ENCODE peak calls at places on chromosome 13, in four cellular contexts. I, K, D and O are unnamed samples.
A peak's percentile ranks its signal among the peaks of the same experiment; 100 is the strongest.

GRCh38 chr13:106100261-106100919 is 435.1 kb downstream of the EFNB2 start:
- DNase-seq in I (peak; percentile 91), K (no peak), D (no peak), O (no peak)

GRCh38 chr13:73913043-73913740 is 221.0 kb downstream of the KLF12 start:
- DNase-seq in K (no peak), I (no peak), D (peak; percentile 26), O (no peak)

GRCh38 chr13:47603365-47603764 is 397.7 kb downstream of the SUCLA2 start:
- DNase-seq in D (no peak), K (no peak), I (no peak), O (no peak)

GRCh38 chr13:88745013-88745412 is 1073.8 kb downstream of the SLITRK5 start:
- DNase-seq in D (no peak), K (no peak), I (no peak), O (no peak)

GRCh38 chr13:112058519-112058873 is 8.5 kb upstream of the SOX1 start:
- DNase-seq in K (no peak), I (no peak), D (no peak), O (no peak)

GRCh38 chr13:79625517-79625916 is 144.6 kb downstream of the NDFIP2 start:
- DNase-seq in I (no peak), K (no peak), D (no peak), O (no peak)

GRCh38 chr13:53250272-53250875 is 221.8 kb downstream of the OLFM4 start:
- DNase-seq in I (peak; percentile 28), K (peak; percentile 95), D (peak; percentile 88), O (peak; percentile 17)

GRCh38 chr13:74134777-74135305 is 637 bp upstream of the KLF12 start:
- DNase-seq in D (peak; percentile 74), K (no peak), I (peak; percentile 70), O (no peak)

GRCh38 chr13:46211116-46211515 is 612 bp upstream of the LRRC63 start:
- DNase-seq in K (no peak), I (no peak), D (peak; percentile 1), O (no peak)

GRCh38 chr13:79108914-79109643 is 297.0 kb downstream of the RBM26 start:
- DNase-seq in D (no peak), I (no peak), K (no peak), O (no peak)

GRCh38 chr13:67374391-67374790 is 144.3 kb upstream of the PCDH9 start:
- DNase-seq in K (no peak), I (no peak), D (no peak), O (no peak)

GRCh38 chr13:111860161-111860560 is 206.8 kb upstream of the SOX1 start:
- DNase-seq in I (no peak), D (no peak), K (no peak), O (no peak)

GRCh38 chr13:29733069-29733700 is 117.2 kb downstream of the UBL3 start:
- DNase-seq in D (no peak), K (no peak), I (no peak), O (peak; percentile 52)

GRCh38 chr13:102900193-102900608 is 54.4 kb downstream of the ERCC5 start:
- DNase-seq in D (no peak), I (no peak), K (no peak), O (no peak)

GRCh38 chr13:78317030-78317429 is 286.3 kb downstream of the POU4F1 start:
- DNase-seq in D (peak; percentile 24), K (peak; percentile 45), I (no peak), O (no peak)

DNA sequence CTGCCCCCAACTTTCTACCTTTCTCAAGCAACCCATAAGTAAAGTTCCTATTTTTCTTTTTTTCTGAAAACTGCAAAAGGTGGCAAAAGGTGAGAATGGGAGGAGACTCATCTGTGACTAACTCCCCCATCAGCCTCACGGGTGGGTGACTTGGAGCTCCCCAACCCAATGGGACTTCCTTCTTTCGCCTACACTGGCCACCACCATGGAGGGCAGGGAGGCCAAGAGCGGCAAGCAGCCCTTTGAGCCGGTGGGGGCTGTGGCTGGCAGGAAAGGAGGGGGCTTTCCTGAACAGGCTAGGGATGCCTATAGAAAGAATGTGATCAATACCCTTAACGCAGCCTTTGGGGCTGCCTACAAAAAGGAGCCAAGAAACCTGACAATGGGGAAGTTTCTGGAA is 16.5 kb downstream of the IRS2 start:
- DNase-seq in I (no peak), D (no peak), K (no peak), O (no peak)
- H3K9ac ChIP-seq in I (no peak overlapping the region), D (no peak overlapping the region), K (no peak overlapping the region), O (no peak overlapping the region)

DNA sequence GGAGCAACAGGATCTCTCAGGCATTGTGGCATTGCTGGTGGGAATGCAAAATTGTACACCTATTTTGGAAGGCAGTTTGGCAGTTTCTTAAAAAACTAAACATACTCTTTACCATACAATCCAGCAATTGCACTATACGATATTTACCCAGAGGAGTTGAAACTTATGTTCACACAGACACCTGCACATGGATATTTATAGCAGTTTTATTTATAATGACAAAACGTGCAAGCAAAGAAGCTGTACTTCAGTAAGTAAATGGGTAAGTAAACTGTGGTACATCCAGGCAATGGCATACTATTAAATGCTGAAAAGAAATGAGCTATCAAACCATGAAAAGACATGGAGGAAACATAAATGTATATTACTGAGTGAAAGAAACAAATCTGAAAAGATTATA is 71.6 kb upstream of the UBAC2 start:
- DNase-seq in K (no peak), I (no peak), D (no peak), O (no peak)
- H3K9ac ChIP-seq in K (no peak overlapping the region), I (no peak overlapping the region), D (no peak overlapping the region), O (no peak overlapping the region)

DNA sequence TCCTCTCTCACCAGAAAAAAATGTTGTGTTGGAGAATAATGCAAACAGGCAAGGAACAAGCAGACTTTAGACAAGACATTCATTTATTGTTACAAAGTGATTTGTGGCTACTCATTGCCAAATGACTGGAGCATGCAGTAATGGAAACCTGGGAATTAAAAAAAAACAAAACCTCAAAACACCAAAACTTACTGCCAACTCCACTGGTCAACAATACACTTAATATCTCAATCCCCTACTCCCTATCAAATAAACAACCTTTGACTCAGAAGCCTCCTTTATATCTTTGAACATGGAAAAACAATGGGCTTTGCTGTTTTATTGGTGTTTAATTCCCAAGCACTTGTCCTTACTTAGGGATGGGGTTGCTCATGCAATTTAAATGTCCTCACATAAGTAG is 112.8 kb downstream of the POSTN start:
- DNase-seq in K (no peak), D (peak; percentile 24), I (no peak), O (no peak)
- H3K9ac ChIP-seq in K (no peak overlapping the region), D (peak overlapping the region; percentile 20), I (no peak overlapping the region), O (no peak overlapping the region)

GRCh38 chr13:35838356-35838755 is 292.8 kb downstream of the DCLK1 start:
- DNase-seq in K (no peak), D (peak; percentile 79), I (no peak), O (no peak)

GRCh38 chr13:35833571-35834305 is 297.4 kb downstream of the DCLK1 start:
- DNase-seq in K (no peak), D (no peak), I (no peak), O (no peak)

GRCh38 chr13:35839746-35840273 is 291.4 kb downstream of the DCLK1 start:
- DNase-seq in D (no peak), K (no peak), I (no peak), O (no peak)

GRCh38 chr13:35833031-35833430 is 298.2 kb downstream of the DCLK1 start:
- DNase-seq in K (no peak), D (no peak), I (no peak), O (no peak)

DNA sequence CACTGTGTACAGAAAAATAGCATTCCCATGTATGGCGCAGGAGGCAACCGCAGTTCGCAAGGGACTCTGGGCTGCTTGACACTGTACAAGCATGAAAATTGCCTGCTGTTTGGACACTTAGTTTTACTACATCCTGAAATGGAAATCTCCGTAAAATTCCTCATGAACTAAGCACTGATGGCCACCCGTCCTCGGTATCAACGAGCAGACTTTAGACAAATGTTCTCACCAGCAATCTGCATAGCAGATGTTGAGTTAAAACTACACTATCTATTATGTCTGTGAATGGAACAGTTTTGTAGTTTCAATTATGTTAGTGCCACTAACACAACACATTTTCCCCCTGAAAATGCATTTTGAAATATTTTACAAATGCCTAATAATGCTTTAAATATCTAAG is 294.7 kb downstream of the DCLK1 start:
- DNase-seq in K (no peak), D (no peak), I (no peak), O (no peak)
- H3K9ac ChIP-seq in K (no peak overlapping the region), D (no peak overlapping the region), I (no peak overlapping the region), O (no peak overlapping the region)

GRCh38 chr13:110485604-110486003 is 75.9 kb downstream of the RAB20 start:
- DNase-seq in K (no peak), D (no peak), I (no peak), O (no peak)
- H3K9ac ChIP-seq in K (no peak overlapping the region), D (no peak overlapping the region), I (no peak overlapping the region), O (no peak overlapping the region)